ENCODE peak calls at places on chromosome 7, in eight cellular contexts. I is CD8-positive, alpha-beta T cell; F is DMS153; W is CD4-positive, alpha-beta T cell; Y is brain microvascular endothelial cell; O is NB4; U is T-helper 1 cell; V is lower leg skin. B is an unnamed sample.

GRCh38 chr7:35253680-35254495 is at the start of gene TBX20:
- DNase-seq in I (no peak), W (no peak), F (no peak), U (no peak), Y (peak), O (peak), V (no peak), B (no peak)

GRCh38 chr7:29014725-29015124 is 56.6 kb upstream of the TRIL start:
- DNase-seq in I (no peak), O (no peak), F (no peak), U (no peak), Y (no peak), W (no peak), V (no peak), B (no peak)

GRCh38 chr7:42993038-42993437 is 60.9 kb downstream of the MRPL32 start:
- DNase-seq in U (no peak), V (no peak), Y (no peak), F (no peak), I (no peak), O (no peak), W (no peak), B (no peak)

GRCh38 chr7:157817944-157818700 is 481.3 kb downstream of the DNAJB6 start:
- DNase-seq in V (no peak), F (no peak), O (no peak), U (no peak), Y (no peak), I (no peak), W (no peak), B (no peak)

GRCh38 chr7:5214641-5215040 is 24.6 kb downstream of the WIPI2 start:
- DNase-seq in F (no peak), U (no peak), Y (no peak), V (no peak), W (no peak), I (no peak), O (no peak), B (no peak)

GRCh38 chr7:117072620-117073118 is 119.4 kb downstream of the ST7 start:
- DNase-seq in V (peak), O (peak), I (no peak), U (no peak), F (peak), W (no peak), Y (peak), B (no peak)

GRCh38 chr7:2607913-2608899 is 23.6 kb upstream of the TTYH3 start:
- DNase-seq in O (no peak), V (no peak), U (no peak), W (no peak), F (no peak), Y (no peak), I (no peak), B (no peak)

GRCh38 chr7:108425876-108426275 is 30.4 kb downstream of the NRCAM start:
- DNase-seq in W (no peak), I (no peak), F (no peak), O (no peak), Y (no peak), V (no peak), U (no peak), B (no peak)

GRCh38 chr7:129606801-129607200 is 4.7 kb upstream of the NRF1 start:
- DNase-seq in U (no peak), F (no peak), O (peak), W (no peak), I (no peak), Y (no peak), V (no peak), B (peak)

GRCh38 chr7:155531686-155532085 is 14.7 kb downstream of the CNPY1 start:
- DNase-seq in O (no peak), U (no peak), W (no peak), I (no peak), Y (no peak), V (peak), F (no peak), B (no peak)

GRCh38 chr7:103735377-103735776 is 254.1 kb downstream of the RELN start:
- DNase-seq in W (no peak), O (no peak), V (no peak), I (no peak), U (no peak), F (peak), Y (peak), B (no peak)

GRCh38 chr7:154578351-154578750 is 424.6 kb downstream of the PAXIP1 start:
- DNase-seq in I (no peak), Y (no peak), W (no peak), V (no peak), U (no peak), O (no peak), F (no peak), B (no peak)

GRCh38 chr7:155467846-155468821 is 10.2 kb downstream of the EN2 start:
- DNase-seq in V (peak), O (peak), U (no peak), F (no peak), Y (no peak), W (no peak), I (no peak), B (no peak)

GRCh38 chr7:74027683-74028320 is at the start of gene ELN:
- DNase-seq in W (no peak), O (peak), I (no peak), Y (no peak), U (no peak), F (no peak), V (peak), B (no peak)

GRCh38 chr7:138396251-138397070 is 63.6 kb upstream of the TRIM24 start:
- DNase-seq in O (no peak), F (no peak), Y (no peak), I (no peak), U (no peak), W (no peak), V (no peak), B (no peak)

GRCh38 chr7:122364761-122365280 is 60.3 kb upstream of the FEZF1 start:
- DNase-seq in I (no peak), F (no peak), Y (no peak), U (no peak), V (no peak), O (no peak), W (no peak), B (no peak)

GRCh38 chr7:44986218-44987053 is 7.6 kb upstream of the MYO1G start:
- DNase-seq in I (peak), W (peak), F (peak), O (peak), Y (peak), V (peak), U (peak), B (peak)

GRCh38 chr7:20306499-20306946 is 24.2 kb upstream of the ITGB8 start:
- DNase-seq in V (no peak), I (no peak), U (no peak), O (no peak), F (no peak), W (no peak), Y (peak), B (no peak)

GRCh38 chr7:140674899-140675701 is 2.4 kb downstream of the ADCK2 start:
- DNase-seq in O (peak), W (no peak), V (peak), F (peak), U (no peak), Y (peak), I (no peak), B (peak)

GRCh38 chr7:107152011-107152410 is 16.8 kb upstream of the HBP1 start:
- DNase-seq in Y (peak), V (no peak), O (peak), W (no peak), U (no peak), I (no peak), F (no peak), B (no peak)

GRCh38 chr7:44969049-44969700 is 9.6 kb downstream of the MYO1G start:
- DNase-seq in W (no peak), F (no peak), O (no peak), I (no peak), V (no peak), Y (no peak), U (no peak), B (no peak)

GRCh38 chr7:142024547-142024946 is 28.9 kb downstream of the MGAM start:
- DNase-seq in U (no peak), V (no peak), O (no peak), W (no peak), I (no peak), F (peak), Y (no peak), B (no peak)

GRCh38 chr7:132891554-132891953 is 190.3 kb downstream of the CHCHD3 start:
- DNase-seq in Y (no peak), U (no peak), V (no peak), W (no peak), F (no peak), O (no peak), I (no peak), B (no peak)

GRCh38 chr7:50595538-50596102 is 30.4 kb upstream of the DDC start:
- DNase-seq in U (no peak), Y (peak), F (peak), O (peak), V (no peak), W (no peak), I (no peak), B (peak)

GRCh38 chr7:47301657-47302295 is 280.1 kb downstream of the TNS3 start:
- DNase-seq in O (no peak), W (no peak), I (no peak), U (no peak), Y (no peak), F (no peak), V (no peak), B (no peak)

GRCh38 chr7:143381427-143382125 is 431 bp downstream of the ZYX start:
- DNase-seq in I (no peak), U (no peak), Y (peak), F (no peak), W (no peak), V (peak), O (no peak), B (no peak)

GRCh38 chr7:134932707-134933370 is 53.5 kb upstream of the AGBL3 start:
- DNase-seq in F (no peak), Y (peak), U (no peak), V (no peak), O (no peak), I (no peak), W (no peak), B (peak)

GRCh38 chr7:138962561-138963270 is 18.5 kb downstream of the KIAA1549 start:
- DNase-seq in O (peak), V (no peak), I (no peak), U (no peak), Y (no peak), F (no peak), W (no peak), B (no peak)

GRCh38 chr7:129110575-129111376 is 33.7 kb upstream of the TSPAN33 start:
- DNase-seq in F (no peak), I (no peak), U (no peak), W (no peak), V (peak), O (no peak), Y (no peak), B (no peak)

GRCh38 chr7:66352071-66352470 is 146.9 kb downstream of the TPST1 start:
- DNase-seq in O (no peak), U (no peak), I (no peak), F (no peak), W (no peak), Y (peak), V (peak), B (no peak)

B was measured in NAMALWA.